ENCODE peak calls at places on chromosomes 11 and 22, in five cellular contexts. U is CD8-positive, alpha-beta T cell; D is endothelial cell of umbilical vein; C is spleen; H is heart left ventricle. F is an unnamed sample.

GRCh38 chr11:102289510-102290078 is 27.7 kb upstream of the BIRC3 start:
- DNase-seq in D (no peak), C (no peak), U (no peak), H (no peak), F (no peak)

GRCh38 chr11:85759915-85760314 is 51.0 kb downstream of the SYTL2 start:
- DNase-seq in H (no peak), D (no peak), C (no peak), U (no peak), F (no peak)

GRCh38 chr11:59267738-59268475 is 55.2 kb upstream of the MPEG1 start:
- DNase-seq in U (no peak), D (no peak), H (no peak), C (no peak), F (no peak)

GRCh38 chr11:27317751-27318150 is 45.3 kb downstream of the CCDC34 start:
- DNase-seq in H (no peak), D (no peak), C (no peak), U (no peak), F (no peak)

GRCh38 chr11:22432331-22433065 is 94.3 kb downstream of the SLC17A6 start:
- DNase-seq in D (peak; percentile 82), U (no peak), H (peak; percentile 48), C (peak; percentile 69), F (peak; percentile 80)

GRCh38 chr22:50531546-50532352 is 1.9 kb upstream of the TYMP start:
- DNase-seq in D (peak; percentile 42), H (peak; percentile 89), U (peak; percentile 61), C (peak; percentile 96), F (peak; percentile 95)

GRCh38 chr11:119363874-119364590 is 17.5 kb downstream of the USP2 start:
- DNase-seq in H (peak; percentile 82), C (peak; percentile 86), D (peak; percentile 39), U (no peak), F (peak; percentile 90)

GRCh38 chr11:64649304-64649703 is 58.3 kb downstream of the SLC22A12 start:
- DNase-seq in H (no peak), D (no peak), U (no peak), C (no peak), F (no peak)

GRCh38 chr11:69172674-69173073 is 16.9 kb downstream of the SMIM38 start:
- DNase-seq in U (no peak), D (no peak), H (no peak), C (peak; percentile 6), F (no peak)

GRCh38 chr22:30863161-30863833 is 105.3 kb downstream of the MORC2 start:
- DNase-seq in U (no peak), D (no peak), H (no peak), C (peak; percentile 25), F (no peak)

GRCh38 chr11:62602141-62603071 is 741 bp upstream of the MTA2 start:
- DNase-seq in U (no peak), C (peak; percentile 91), D (no peak), H (peak; percentile 80), F (peak; percentile 90)

GRCh38 chr11:9232482-9232881 is 32.7 kb downstream of the DENND5A start:
- DNase-seq in D (no peak), C (no peak), H (no peak), U (no peak), F (no peak)

GRCh38 chr11:19493446-19493845 is 219.2 kb upstream of the NAV2 start:
- DNase-seq in C (no peak), D (no peak), U (no peak), H (no peak), F (no peak)

GRCh38 chr11:14500181-14500651 is 605 bp upstream of the COPB1 start:
- DNase-seq in U (peak; percentile 65), H (peak; percentile 36), C (peak; percentile 82), D (peak; percentile 78), F (peak; percentile 37)

GRCh38 chr22:43342347-43343261 is 568 bp downstream of the SCUBE1 start:
- DNase-seq in U (no peak), D (no peak), C (peak; percentile 54), H (no peak), F (no peak)
- H3K27me3 ChIP-seq in U (peaks cover 8% of the 10 kb centered on the region), D (peaks cover 25% of the 10 kb centered on the region), C (no peaks in the 10 kb centered on the region), H (peaks cover 22% of the 10 kb centered on the region), F (no peaks in the 10 kb centered on the region)

GRCh38 chr11:132055296-132055695 is 684.9 kb downstream of the NTM start:
- DNase-seq in D (no peak), H (no peak), U (no peak), C (no peak), F (no peak)
- H3K27ac ChIP-seq in D (no peak overlapping the region), H (no peak overlapping the region), U (no peak overlapping the region), C (no peak overlapping the region), F (no peak overlapping the region)

DNA sequence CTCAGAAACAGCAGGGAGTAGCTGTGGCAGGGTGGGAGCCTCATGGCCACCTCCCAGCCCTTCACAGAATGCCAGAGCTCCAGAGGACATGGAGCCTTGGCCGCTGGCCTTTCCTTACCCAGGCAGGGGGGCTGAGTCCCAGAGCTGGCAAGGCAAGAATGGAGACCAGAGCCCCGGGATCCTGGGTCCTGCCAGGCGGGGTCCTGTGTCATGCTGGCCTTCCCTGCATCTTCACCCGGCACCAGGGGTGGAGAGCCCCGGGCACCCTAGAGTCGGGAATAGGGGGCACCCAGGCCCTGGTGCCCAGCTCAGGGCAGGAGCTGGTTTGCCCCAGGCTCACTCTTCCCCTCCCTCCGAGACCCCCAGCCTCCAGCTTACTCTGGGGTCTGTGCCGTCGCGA is 519.9 kb downstream of the TBC1D22A start:
- DNase-seq in U (no peak), C (no peak), D (no peak), H (no peak), F (no peak)
- H3K27me3 ChIP-seq in U (no peaks in the 10 kb centered on the region), C (no peaks in the 10 kb centered on the region), D (no peaks in the 10 kb centered on the region), H (no peaks in the 10 kb centered on the region), F (no peaks in the 10 kb centered on the region)

DNA sequence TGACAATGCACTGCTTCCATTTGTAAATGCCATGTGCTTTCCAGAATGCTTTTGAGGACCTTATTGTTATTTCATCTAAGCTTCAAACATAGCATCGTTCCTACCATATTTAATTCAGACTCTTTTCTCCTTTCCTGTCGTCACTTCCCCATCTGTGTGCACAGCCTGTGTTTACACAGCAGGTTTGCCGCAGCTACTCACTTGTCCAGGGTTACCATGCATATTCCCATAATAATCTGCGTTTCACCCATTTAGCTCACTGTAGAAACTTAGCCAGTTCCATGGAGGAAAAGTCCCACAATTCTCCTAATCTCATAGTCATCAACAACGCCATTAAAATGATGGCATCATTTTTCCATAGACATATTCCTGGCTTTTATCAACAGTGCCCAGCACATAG is 48.1 kb downstream of the FLI1 start:
- DNase-seq in U (no peak), H (no peak), D (no peak), C (no peak), F (no peak)
- H3K27ac ChIP-seq in U (no peak overlapping the region), H (no peak overlapping the region), D (no peak overlapping the region), C (peak overlapping the region; percentile 100), F (no peak overlapping the region)

GRCh38 chr11:66729447-66729846 is 431 bp upstream of the SPTBN2 start:
- DNase-seq in C (no peak), H (no peak), D (no peak), U (no peak), F (no peak)
- H3K27me3 ChIP-seq in C (no peaks in the 10 kb centered on the region), H (peaks cover 3% of the 10 kb centered on the region), D (peaks cover 22% of the 10 kb centered on the region), U (peaks cover 14% of the 10 kb centered on the region), F (no peaks in the 10 kb centered on the region)

GRCh38 chr11:2076441-2076840 is 62.7 kb downstream of the IGF2 start:
- DNase-seq in D (no peak), U (no peak), C (no peak), H (no peak), F (no peak)
- H3K27ac ChIP-seq in D (peak overlapping the region; percentile 80), U (no peak overlapping the region), C (no peak overlapping the region), H (no peak overlapping the region), F (no peak overlapping the region)

GRCh38 chr11:44308256-44308922 is 1.6 kb downstream of the ALX4 start:
- DNase-seq in U (peak; percentile 2), C (no peak), H (no peak), D (no peak), F (no peak)
- H3K27me3 ChIP-seq in U (peaks cover 22% of the 10 kb centered on the region), C (peaks cover 10% of the 10 kb centered on the region), H (peaks cover 44% of the 10 kb centered on the region), D (peaks cover 95% of the 10 kb centered on the region), F (no peaks in the 10 kb centered on the region)

GRCh38 chr11:1750481-1750839 is at the start of gene IFITM10:
- DNase-seq in H (no peak), C (no peak), U (no peak), D (no peak), F (no peak)

GRCh38 chr11:1750840-1751520 is 585 bp upstream of the IFITM10 start:
- DNase-seq in D (no peak), C (peak; percentile 80), H (no peak), U (no peak), F (no peak)

GRCh38 chr11:1751999-1752906 is 1.9 kb upstream of the IFITM10 start:
- DNase-seq in U (no peak), D (no peak), H (no peak), C (peak; percentile 80), F (peak; percentile 47)

GRCh38 chr11:1752907-1753425 is 2.6 kb upstream of the IFITM10 start:
- DNase-seq in U (no peak), C (peak; percentile 68), D (no peak), H (no peak), F (no peak)

GRCh38 chr11:1751521-1751921 is 1.1 kb upstream of the IFITM10 start:
- DNase-seq in D (no peak), H (no peak), U (no peak), C (peak; percentile 59), F (peak; percentile 60)
- H3K27ac ChIP-seq in D (no peak overlapping the region), H (peak overlapping the region; percentile 32), U (no peak overlapping the region), C (peak overlapping the region; percentile 99), F (no peak overlapping the region)

F was measured in right cardiac atrium.